ENCODE peak calls at places on chromosome 11, in ten cellular contexts. T, A, X, M, B, I, G, C, H and E are unnamed samples.

GRCh38 chr11:38160433-38160832 is 1562.4 kb upstream of the RAG2 start:
- DNase-seq in T (no peak), A (no peak), X (no peak), M (no peak), B (no peak), I (no peak), G (no peak), C (no peak), H (no peak), E (no peak)

GRCh38 chr11:47171856-47172255 is 4.8 kb downstream of the ARFGAP2 start:
- DNase-seq in T (no peak), A (no peak), X (no peak), M (no peak), B (no peak), I (no peak), G (no peak), C (no peak), H (no peak), E (no peak)

GRCh38 chr11:66878554-66878953 is 21.7 kb downstream of the LRFN4 start:
- DNase-seq in T (no peak), A (no peak), X (peak), M (no peak), B (no peak), I (no peak), G (no peak), C (no peak), H (no peak), E (no peak)

GRCh38 chr11:11032072-11032471 is 174.2 kb upstream of the ZBED5 start:
- DNase-seq in T (no peak), A (no peak), X (no peak), M (no peak), B (no peak), I (no peak), G (no peak), C (no peak), H (no peak), E (no peak)

GRCh38 chr11:74699615-74700396 is 31.4 kb downstream of the CHRDL2 start:
- DNase-seq in T (no peak), A (no peak), X (no peak), M (no peak), B (no peak), I (no peak), G (no peak), C (no peak), H (no peak), E (no peak)

GRCh38 chr11:31641477-31642062 is 132.0 kb downstream of the ELP4 start:
- DNase-seq in T (no peak), A (no peak), X (no peak), M (no peak), B (no peak), I (no peak), G (no peak), C (no peak), H (peak), E (no peak)

GRCh38 chr11:60977224-60977623 is 5.7 kb downstream of the CD6 start:
- DNase-seq in T (no peak), A (no peak), X (no peak), M (no peak), B (no peak), I (no peak), G (no peak), C (no peak), H (no peak), E (peak)

GRCh38 chr11:69074786-69075185 is 26.1 kb downstream of the TPCN2 start:
- DNase-seq in T (no peak), A (no peak), X (no peak), M (no peak), B (no peak), I (no peak), G (no peak), C (no peak), H (no peak), E (no peak)

GRCh38 chr11:8221917-8222316 is 41.8 kb downstream of the LMO1 start:
- DNase-seq in T (no peak), A (no peak), X (no peak), M (no peak), B (no peak), I (no peak), G (no peak), C (no peak), H (no peak), E (no peak)

GRCh38 chr11:128498846-128499245 is 88.5 kb downstream of the ETS1 start:
- DNase-seq in T (no peak), A (no peak), X (no peak), M (no peak), B (no peak), I (no peak), G (no peak), C (no peak), H (no peak), E (no peak)
- H3K4me3 ChIP-seq in T (no peak), A (no peak), X (no peak), M (peak), B (no peak), I (no peak), G (no peak), C (no peak), H (no peak), E (no peak)

GRCh38 chr11:121590772-121591404 is 138.1 kb upstream of the SORL1-AS1 start:
- DNase-seq in T (no peak), A (no peak), X (no peak), M (no peak), B (no peak), I (no peak), G (no peak), C (no peak), H (no peak), E (no peak)
- H3K4me3 ChIP-seq in T (no peak), A (no peak), X (no peak), M (no peak), B (no peak), I (no peak), G (no peak), C (no peak), H (no peak), E (no peak)

DNA sequence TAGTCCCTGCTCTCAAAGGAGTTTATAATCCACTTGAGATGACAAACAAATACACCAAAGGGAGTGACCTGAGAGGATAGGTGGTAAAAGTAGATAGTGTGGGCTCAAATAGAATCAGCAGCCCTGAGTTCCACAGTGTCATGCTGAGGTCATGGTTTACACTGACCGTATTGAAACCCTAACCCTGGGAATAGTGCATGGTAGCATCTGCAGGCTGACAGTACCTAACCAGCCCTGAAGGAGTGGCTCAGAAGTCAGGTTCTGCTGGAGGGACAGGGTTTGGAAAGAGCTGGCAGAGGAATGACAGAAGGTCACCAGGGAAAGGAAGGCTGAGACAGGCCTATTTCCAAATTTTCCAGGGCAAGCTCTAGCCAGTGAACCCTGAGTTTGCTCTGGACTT is 9.2 kb upstream of the TMPRSS5 start:
- DNase-seq in T (no peak), A (no peak), X (no peak), M (no peak), B (no peak), I (no peak), G (no peak), C (no peak), H (no peak), E (no peak)
- H3K4me3 ChIP-seq in T (no peak), A (no peak), X (no peak), M (no peak), B (no peak), I (no peak), G (no peak), C (no peak), H (no peak), E (no peak)

DNA sequence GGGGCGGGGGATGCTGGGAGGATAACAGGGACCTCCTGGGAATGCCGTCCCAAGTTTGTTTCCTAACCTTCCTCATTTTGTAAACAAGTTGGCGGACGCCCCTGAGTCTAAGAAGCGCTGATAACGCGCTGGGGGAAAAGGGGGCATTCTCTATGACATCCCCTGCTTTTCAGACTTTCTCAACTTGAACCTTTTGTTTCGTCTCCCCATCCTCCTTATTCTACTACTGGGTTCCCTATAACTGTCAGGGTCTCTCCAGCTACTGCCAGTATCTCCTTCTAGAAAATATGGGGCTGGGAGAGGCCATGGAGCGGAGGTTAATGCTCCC is 654 bp downstream of the TMEM86A start:
- DNase-seq in T (no peak), A (no peak), X (no peak), M (no peak), B (no peak), I (no peak), G (no peak), C (no peak), H (no peak), E (no peak)
- H3K4me3 ChIP-seq in T (peak), A (peak), X (peak), M (peak), B (peak), I (peak), G (peak), C (peak), H (peak), E (peak)

DNA sequence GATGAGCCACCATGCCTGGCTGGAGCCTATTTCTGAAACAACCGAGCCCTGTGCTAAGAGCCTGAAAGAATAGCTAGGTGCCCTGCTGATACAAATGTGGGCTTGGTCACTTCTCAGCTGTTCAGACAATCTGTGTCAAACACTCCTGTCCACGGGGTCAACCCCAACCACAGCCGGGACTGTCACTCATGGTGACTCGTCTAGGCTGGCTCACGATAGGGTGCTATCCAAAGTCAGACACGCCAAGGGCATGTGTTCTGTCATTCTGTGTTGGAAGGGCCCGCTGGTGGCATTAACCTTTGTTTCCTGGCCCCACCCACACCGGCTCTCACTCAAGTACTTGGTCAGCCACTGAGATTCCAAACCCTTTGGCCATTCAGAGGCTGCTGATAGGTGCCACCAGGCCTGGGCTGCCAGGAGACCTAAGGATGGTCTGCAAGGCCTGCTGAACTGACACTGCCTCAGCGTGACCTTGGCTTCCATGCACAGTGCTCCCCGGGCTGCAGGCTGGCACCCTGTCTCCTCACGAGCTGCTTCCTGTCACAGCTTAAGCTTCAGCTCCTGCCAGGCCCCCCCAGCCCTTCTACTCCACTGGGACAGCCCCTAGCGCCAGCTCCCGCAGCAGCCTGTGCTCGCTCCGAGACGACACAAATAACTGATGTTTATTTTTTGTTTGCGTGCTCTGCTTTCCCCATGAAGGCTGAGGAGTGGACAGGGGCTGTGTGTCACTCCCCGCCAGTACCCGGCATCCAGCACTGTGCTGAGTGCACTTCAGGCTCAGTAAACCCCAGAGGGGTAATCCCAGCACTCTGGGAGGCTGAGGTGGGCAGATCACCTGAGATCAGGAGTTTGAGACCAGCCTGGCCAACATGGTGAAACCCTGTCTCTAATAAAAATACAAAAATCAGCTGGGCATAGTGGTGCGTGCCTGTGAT is 14.3 kb upstream of the CDC42BPG start:
- DNase-seq in T (peak), A (no peak), X (no peak), M (peak), B (no peak), I (no peak), G (peak), C (peak), H (no peak), E (no peak)
- H3K4me3 ChIP-seq in T (peak), A (no peak), X (no peak), M (peak), B (no peak), I (no peak), G (no peak), C (peak), H (no peak), E (no peak)

GRCh38 chr11:2869561-2870427 is 15.8 kb downstream of the CDKN1C start:
- DNase-seq in T (no peak), A (no peak), X (no peak), M (no peak), B (no peak), I (no peak), G (no peak), C (no peak), H (no peak), E (no peak)

GRCh38 chr11:2868604-2869526 is 16.7 kb downstream of the CDKN1C start:
- DNase-seq in T (no peak), A (no peak), X (no peak), M (no peak), B (no peak), I (no peak), G (no peak), C (no peak), H (no peak), E (no peak)

GRCh38 chr11:2867142-2867541 is 18.4 kb downstream of the CDKN1C start:
- DNase-seq in T (no peak), A (no peak), X (no peak), M (no peak), B (no peak), I (no peak), G (no peak), C (no peak), H (no peak), E (no peak)

GRCh38 chr11:2866178-2866577 is 19.4 kb downstream of the CDKN1C start:
- DNase-seq in T (no peak), A (no peak), X (no peak), M (no peak), B (no peak), I (no peak), G (no peak), C (no peak), H (no peak), E (no peak)

GRCh38 chr11:2867722-2868548 is 17.6 kb downstream of the CDKN1C start:
- DNase-seq in T (no peak), A (no peak), X (no peak), M (no peak), B (no peak), I (no peak), G (no peak), C (no peak), H (no peak), E (no peak)
- H3K4me3 ChIP-seq in T (peak), A (no peak), X (no peak), M (no peak), B (no peak), I (peak), G (no peak), C (peak), H (no peak), E (no peak)

DNA sequence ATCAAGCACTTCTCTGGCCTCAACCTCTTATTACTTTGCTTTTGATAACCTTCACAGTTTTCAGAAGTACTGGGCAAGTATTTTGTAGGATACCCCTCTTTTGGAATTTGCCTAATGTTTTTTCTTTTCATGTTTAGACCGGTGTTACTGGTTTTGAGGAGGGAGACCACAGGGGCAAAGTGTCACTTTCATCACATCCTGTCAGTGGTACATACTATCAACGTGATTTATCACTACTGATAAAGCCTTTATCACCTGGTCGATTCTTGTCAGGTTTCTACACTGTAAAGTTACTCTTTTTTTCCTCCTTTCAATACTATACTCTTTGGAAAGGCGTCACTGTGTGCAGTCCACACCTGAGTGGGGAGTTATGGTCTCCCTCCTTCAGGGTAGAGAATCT is 26.7 kb downstream of the QSER1 start:
- DNase-seq in T (no peak), A (no peak), X (no peak), M (no peak), B (no peak), I (no peak), G (no peak), C (no peak), H (no peak), E (no peak)
- H3K4me3 ChIP-seq in T (no peak), A (no peak), X (no peak), M (no peak), B (no peak), I (no peak), G (no peak), C (no peak), H (no peak), E (no peak)

GRCh38 chr11:18617688-18618340 is 16.3 kb downstream of the SPTY2D1 start:
- DNase-seq in T (no peak), A (peak), X (no peak), M (peak), B (no peak), I (peak), G (no peak), C (no peak), H (no peak), E (no peak)
- H3K4me3 ChIP-seq in T (no peak), A (no peak), X (no peak), M (no peak), B (peak), I (peak), G (no peak), C (no peak), H (no peak), E (no peak)

GRCh38 chr11:73528877-73529530 is 68.9 kb downstream of the FAM168A start:
- DNase-seq in T (no peak), A (no peak), X (no peak), M (no peak), B (no peak), I (no peak), G (no peak), C (no peak), H (no peak), E (no peak)
- H3K4me3 ChIP-seq in T (peak), A (no peak), X (no peak), M (no peak), B (no peak), I (peak), G (no peak), C (peak), H (no peak), E (no peak)